ENCODE peak calls at places on chromosomes 2 and 18, in nine cellular contexts. Y is activated T-helper 1 cell treated with anti-CD3 and anti-CD28 coated beads, Interleukin-2, amount 50 U/mL, for 16 hours; X is GM03348; P is substantia nigra; B is activated T-cell treated with anti-CD3 and anti-CD28 coated beads, Interleukin-2, amount 50 U/mL, for 72 hours; H is lower leg skin; J is WTC11; M is activated CD4-positive, alpha-beta T cell treated with anti-CD3 and anti-CD28 coated beads, Interleukin-2, amount 10 ng/mL, durations not matched to agents 24 days and 14 days; Z is stimulated activated CD4-positive, alpha-beta T cell treated with anti-CD3 and anti-CD28 coated beads, Interleukin-1b, Interleukin-23, amount 100 ng/mL, for 48 hours. E is an unnamed sample.

GRCh38 chr2:156333951-156334495 is 1.5 kb upstream of the NR4A2 start:
- DNase-seq in P (peak), Z (peak), H (peak), M (peak), B (no peak), Y (peak), J (peak), X (peak), E (peak)

GRCh38 chr2:106144621-106145331 is 49.3 kb downstream of the UXS1 start:
- DNase-seq in X (no peak), Y (peak), M (peak), Z (peak), J (no peak), H (no peak), P (no peak), B (peak), E (no peak)

GRCh38 chr18:63150942-63151421 is 168.6 kb downstream of the BCL2 start:
- DNase-seq in M (no peak), B (no peak), Z (no peak), Y (no peak), J (no peak), P (no peak), H (no peak), X (no peak), E (no peak)

GRCh38 chr18:26965206-26965605 is 99.7 kb upstream of the AQP4 start:
- DNase-seq in M (no peak), J (no peak), H (no peak), Z (no peak), B (no peak), P (no peak), X (no peak), Y (no peak), E (no peak)

GRCh38 chr2:102245266-102246151 is 58.7 kb downstream of the IL1RL2 start:
- DNase-seq in Z (no peak), B (no peak), P (no peak), H (peak), X (peak), M (no peak), J (no peak), Y (no peak), E (no peak)

GRCh38 chr2:160207804-160208661 is 8.0 kb upstream of the ITGB6 start:
- DNase-seq in Z (no peak), H (peak), X (peak), P (no peak), J (no peak), Y (no peak), B (peak), M (no peak), E (no peak)

GRCh38 chr2:125471963-125472362 is 1184.0 kb upstream of the GYPC start:
- DNase-seq in M (no peak), B (no peak), X (peak), J (peak), Z (no peak), Y (no peak), P (no peak), H (no peak), E (no peak)

GRCh38 chr18:10135302-10135926 is 221.6 kb downstream of the VAPA start:
- DNase-seq in Z (no peak), P (no peak), X (no peak), M (no peak), J (no peak), B (no peak), H (no peak), Y (no peak), E (no peak)

GRCh38 chr2:9547272-9547991 is 8.2 kb downstream of the ADAM17 start:
- DNase-seq in J (no peak), M (peak), P (no peak), Z (no peak), B (no peak), X (peak), Y (no peak), H (peak), E (no peak)

GRCh38 chr2:240972636-240973521 is 25.5 kb upstream of the SNED1 start:
- DNase-seq in Y (no peak), H (no peak), X (peak), M (no peak), J (no peak), P (no peak), B (no peak), Z (no peak), E (no peak)

GRCh38 chr2:38935568-38936172 is 46.0 kb downstream of the ARHGEF33 start:
- DNase-seq in Y (no peak), B (no peak), X (peak), Z (no peak), J (no peak), H (no peak), M (no peak), P (no peak), E (no peak)

GRCh38 chr2:213237787-213238186 is 46.5 kb upstream of the SPAG16 start:
- DNase-seq in B (no peak), P (no peak), M (no peak), X (no peak), Z (no peak), Y (no peak), H (no peak), J (no peak), E (no peak)

GRCh38 chr2:237815637-237816036 is 17.1 kb downstream of the RBM44 start:
- DNase-seq in P (no peak), Y (no peak), M (no peak), X (no peak), H (no peak), B (no peak), J (no peak), Z (no peak), E (no peak)

GRCh38 chr2:3535794-3536681 is 16.7 kb upstream of the ADI1 start:
- DNase-seq in P (no peak), H (peak), B (no peak), J (no peak), Y (no peak), X (peak), M (no peak), Z (no peak), E (no peak)

GRCh38 chr2:101387151-101387807 is at the start of gene CREG2:
- DNase-seq in P (peak), J (peak), B (peak), Z (peak), X (peak), Y (peak), H (no peak), M (peak), E (peak)

GRCh38 chr18:76685860-76686259 is 136.5 kb upstream of the ZNF236 start:
- DNase-seq in B (no peak), X (no peak), Y (no peak), J (no peak), H (peak), M (no peak), Z (no peak), P (no peak), E (no peak)

GRCh38 chr18:32081881-32082280 is 9.8 kb upstream of the RNF138 start:
- DNase-seq in X (peak), P (no peak), B (no peak), J (no peak), H (no peak), Y (no peak), Z (no peak), M (no peak), E (no peak)

GRCh38 chr2:24771905-24772586 is 21.1 kb downstream of the PTRHD1 start:
- DNase-seq in B (no peak), Z (no peak), J (no peak), H (no peak), X (no peak), M (no peak), Y (no peak), P (no peak), E (no peak)

GRCh38 chr2:21251216-21251971 is 127.6 kb downstream of the TDRD15 start:
- DNase-seq in H (no peak), J (no peak), P (no peak), Z (no peak), X (no peak), Y (no peak), B (no peak), M (peak), E (no peak)

GRCh38 chr18:22465859-22466602 is 48.3 kb upstream of the CTAGE1 start:
- DNase-seq in H (no peak), J (no peak), B (no peak), P (no peak), X (peak), Z (no peak), M (no peak), Y (no peak), E (no peak)